ENCODE peak calls at places on chromosome 13, in nine cellular contexts. X, Z, N, V, P, B, O, E and H are unnamed samples.

GRCh38 chr13:108266316-108266936 is 3.1 kb upstream of the TNFSF13B start:
- DNase-seq in X (peak), P (no peak), E (no peak), V (no peak), Z (no peak), O (no peak), B (peak), N (no peak), H (no peak)

GRCh38 chr13:100573121-100573520 is 15.5 kb downstream of the GGACT start:
- DNase-seq in O (peak), B (peak), X (peak), P (peak), N (peak), Z (peak), V (peak), E (peak), H (peak)

GRCh38 chr13:23695711-23696512 is 125.7 kb downstream of the TNFRSF19 start:
- DNase-seq in Z (no peak), P (no peak), X (peak), E (peak), O (peak), N (no peak), V (no peak), B (no peak), H (no peak)

GRCh38 chr13:104823071-104823470 is 1712.4 kb downstream of the EFNB2 start:
- DNase-seq in Z (no peak), E (no peak), O (no peak), P (no peak), V (no peak), X (no peak), N (no peak), B (no peak), H (no peak)

GRCh38 chr13:40812724-40813445 is 23.5 kb downstream of the SLC25A15 start:
- DNase-seq in E (no peak), X (no peak), N (peak), V (no peak), B (no peak), Z (peak), P (no peak), O (no peak), H (no peak)

GRCh38 chr13:89554801-89555200 is 1792.7 kb upstream of the MIR17HG start:
- DNase-seq in Z (no peak), V (no peak), P (no peak), N (no peak), O (no peak), B (no peak), X (no peak), E (no peak), H (no peak)

GRCh38 chr13:50682002-50682401 is 161.5 kb downstream of the DLEU7 start:
- DNase-seq in Z (no peak), P (no peak), B (no peak), E (no peak), N (no peak), V (no peak), O (no peak), X (no peak), H (peak)

GRCh38 chr13:48731957-48732569 is 78.3 kb downstream of the CYSLTR2 start:
- DNase-seq in V (no peak), E (peak), Z (peak), B (no peak), X (peak), N (peak), P (no peak), O (peak), H (no peak)

GRCh38 chr13:79548886-79549285 is 67.9 kb downstream of the NDFIP2 start:
- DNase-seq in P (no peak), X (no peak), V (no peak), B (no peak), Z (no peak), E (no peak), O (no peak), N (peak), H (peak)

GRCh38 chr13:100515410-100515800 is 73.2 kb downstream of the GGACT start:
- DNase-seq in O (no peak), P (no peak), V (no peak), X (no peak), B (no peak), Z (no peak), N (no peak), E (no peak), H (no peak)

GRCh38 chr13:32031025-32031814 is at the start of gene FRY:
- DNase-seq in V (peak), N (peak), O (peak), B (no peak), Z (peak), X (peak), P (peak), E (peak), H (peak)